ENCODE peak calls at places on chromosome 22, in eight cellular contexts. T is CD4-positive, alpha-beta T cell; E is mesothelial cell of epicardium; N is HL-60; K is body of pancreas; P is neural progenitor cell; J is GM13977; O is RWPE1. I is an unnamed sample.
A peak's percentile ranks its signal among the peaks of the same experiment; 100 is the strongest.

GRCh38 chr22:49270595-49271368 is 556.9 kb downstream of the BRD1 start:
- DNase-seq in T (no peak), E (no peak), N (no peak), K (no peak), P (no peak), J (no peak), O (no peak), I (no peak)

GRCh38 chr22:20792221-20792965 is 18.5 kb downstream of the SERPIND1 start:
- DNase-seq in T (no peak), E (no peak), N (no peak), K (no peak), P (no peak), J (no peak), O (no peak), I (no peak)

GRCh38 chr22:17411213-17411612 is 42.0 kb downstream of the CECR2 start:
- DNase-seq in T (no peak), E (no peak), N (no peak), K (no peak), P (no peak), J (no peak), O (no peak), I (no peak)

GRCh38 chr22:20946080-20946986 is 20.7 kb upstream of the AIFM3 start:
- DNase-seq in T (no peak), E (no peak), N (no peak), K (no peak), P (no peak), J (no peak), O (no peak), I (no peak)

GRCh38 chr22:19037282-19038163 is 84.7 kb downstream of the DGCR2 start:
- DNase-seq in T (no peak), E (no peak), N (no peak), K (no peak), P (no peak), J (no peak), O (no peak), I (no peak)

GRCh38 chr22:37107779-37108621 is 1.5 kb downstream of the TMPRSS6 start:
- DNase-seq in T (no peak), E (no peak), N (no peak), K (no peak), P (no peak), J (no peak), O (no peak), I (no peak)

GRCh38 chr22:42436402-42436801 is 4.2 kb upstream of the NFAM1 start:
- DNase-seq in T (no peak), E (no peak), N (no peak), K (no peak), P (no peak), J (no peak), O (no peak), I (no peak)

GRCh38 chr22:50671641-50672040 is 982 bp upstream of the SHANK3 start:
- DNase-seq in T (no peak), E (no peak), N (no peak), K (no peak), P (no peak), J (peak; percentile 30), O (no peak), I (peak; percentile 23)

GRCh38 chr22:20571531-20572007 is 64.2 kb downstream of the MED15 start:
- DNase-seq in T (peak; percentile 64), E (no peak), N (peak; percentile 36), K (peak; percentile 41), P (peak; percentile 70), J (peak; percentile 77), O (no peak), I (peak; percentile 71)

GRCh38 chr22:19285831-19286230 is 5.7 kb downstream of the CLTCL1 start:
- DNase-seq in T (no peak), E (no peak), N (no peak), K (no peak), P (no peak), J (no peak), O (no peak), I (no peak)

GRCh38 chr22:19419464-19420178 is 11.9 kb downstream of the HIRA start:
- DNase-seq in T (no peak), E (no peak), N (peak; percentile 73), K (no peak), P (no peak), J (peak; percentile 69), O (no peak), I (peak; percentile 52)

GRCh38 chr22:28795071-28795693 is 5.2 kb downstream of the XBP1 start:
- DNase-seq in T (no peak), E (no peak), N (no peak), K (no peak), P (no peak), J (no peak), O (no peak), I (no peak)

GRCh38 chr22:35311551-35311999 is 11.9 kb downstream of the TOM1 start:
- DNase-seq in T (no peak), E (no peak), N (no peak), K (peak; percentile 4), P (no peak), J (no peak), O (no peak), I (no peak)

GRCh38 chr22:41517172-41518047 is 26.9 kb downstream of the POLR3H start:
- DNase-seq in T (peak; percentile 21), E (no peak), N (peak; percentile 25), K (peak; percentile 84), P (peak; percentile 71), J (peak; percentile 52), O (peak; percentile 52), I (peak; percentile 68)

GRCh38 chr22:38032681-38033521 is 24.3 kb upstream of the PICK1 start:
- DNase-seq in T (no peak), E (no peak), N (peak; percentile 56), K (no peak), P (no peak), J (no peak), O (no peak), I (no peak)

GRCh38 chr22:50531546-50532352 is 1.9 kb upstream of the TYMP start:
- DNase-seq in T (peak; percentile 60), E (peak; percentile 44), N (peak; percentile 70), K (peak; percentile 73), P (peak; percentile 76), J (peak; percentile 83), O (no peak), I (peak; percentile 73)

GRCh38 chr22:30206964-30207363 is 39.6 kb downstream of the LIF start:
- DNase-seq in T (no peak), E (peak; percentile 53), N (no peak), K (peak; percentile 56), P (peak; percentile 76), J (peak; percentile 12), O (peak; percentile 88), I (no peak)

GRCh38 chr22:30857791-30858190 is 110.8 kb downstream of the MORC2 start:
- DNase-seq in T (no peak), E (no peak), N (no peak), K (no peak), P (no peak), J (no peak), O (no peak), I (no peak)

GRCh38 chr22:39405346-39406085 is 5.9 kb downstream of the TAB1 start:
- DNase-seq in T (peak; percentile 11), E (no peak), N (no peak), K (no peak), P (peak; percentile 18), J (no peak), O (no peak), I (no peak)
- TF ChIP-seq CTCF in T (no peak), E (no peak), N (no peak), K (no peak), P (no peak), J (no peak), O (no peak), I (no peak)

DNA sequence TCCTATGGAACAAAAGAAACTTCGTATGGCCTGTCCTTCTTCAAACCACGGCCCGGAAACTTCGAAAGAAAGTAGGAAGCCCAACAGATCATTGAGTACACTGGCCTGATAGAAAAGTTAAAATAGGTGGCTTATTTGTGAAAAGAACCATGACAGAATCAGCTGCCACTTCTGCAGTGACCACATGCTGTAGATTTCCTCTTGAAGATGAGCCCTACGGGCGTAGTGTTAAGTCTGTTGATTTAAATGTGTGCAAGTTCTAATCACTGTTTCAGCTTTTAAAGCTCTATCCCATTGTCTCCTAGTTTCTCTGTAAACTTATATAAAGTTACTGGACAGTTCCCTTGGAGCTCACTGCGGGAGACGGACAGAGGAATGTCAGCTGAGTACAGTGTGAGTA is 17.7 kb downstream of the SAMM50 start:
- DNase-seq in T (no peak), E (no peak), N (no peak), K (no peak), P (no peak), J (no peak), O (no peak), I (no peak)
- TF ChIP-seq CTCF in T (no peak), E (no peak), N (no peak), K (no peak), P (no peak), J (no peak), O (no peak), I (no peak)

GRCh38 chr22:43796567-43796966 is 15.5 kb downstream of the EFCAB6 start:
- DNase-seq in T (no peak), E (no peak), N (no peak), K (no peak), P (peak; percentile 63), J (no peak), O (no peak), I (no peak)
- TF ChIP-seq CTCF in T (no peak), E (no peak), N (peak; percentile 1), K (no peak), P (peak; percentile 62), J (peak; percentile 24), O (peak; percentile 16), I (no peak)

GRCh38 chr22:33650244-33650643 is 270.0 kb downstream of the LARGE1 start:
- DNase-seq in T (no peak), E (no peak), N (no peak), K (no peak), P (no peak), J (no peak), O (no peak), I (no peak)

GRCh38 chr22:33654173-33654890 is 265.9 kb downstream of the LARGE1 start:
- DNase-seq in T (no peak), E (no peak), N (no peak), K (no peak), P (no peak), J (no peak), O (no peak), I (no peak)

GRCh38 chr22:33652596-33652995 is 267.7 kb downstream of the LARGE1 start:
- DNase-seq in T (no peak), E (no peak), N (no peak), K (no peak), P (no peak), J (no peak), O (no peak), I (no peak)

GRCh38 chr22:33656808-33657628 is 263.3 kb downstream of the LARGE1 start:
- DNase-seq in T (no peak), E (no peak), N (no peak), K (no peak), P (no peak), J (no peak), O (no peak), I (no peak)

DNA sequence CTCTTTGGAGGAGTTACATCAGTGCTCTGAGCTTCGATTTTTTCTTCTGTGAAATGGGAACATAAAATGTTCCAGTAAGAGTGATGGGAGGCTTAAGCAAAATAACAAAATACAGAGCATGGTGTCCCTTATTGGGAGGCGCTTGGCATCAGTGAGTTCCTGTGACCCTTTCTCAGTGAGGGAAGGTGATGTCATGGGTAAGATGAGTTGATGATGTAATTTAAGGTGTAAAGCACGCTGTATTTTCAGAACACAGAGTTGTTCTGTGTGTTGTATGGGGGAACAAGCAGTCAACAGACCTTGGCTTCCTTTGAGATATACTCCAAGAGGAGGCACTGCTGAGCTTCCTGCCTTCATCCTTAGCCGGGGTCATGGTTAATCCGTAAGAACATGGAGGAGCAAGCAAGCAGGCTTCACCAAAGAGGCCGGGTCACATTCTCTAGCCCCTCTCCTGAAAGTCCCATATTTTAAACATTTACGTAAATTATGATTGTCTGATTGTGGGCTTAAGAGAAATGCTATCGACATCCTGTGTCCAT is 266.7 kb downstream of the LARGE1 start:
- DNase-seq in T (no peak), E (no peak), N (no peak), K (no peak), P (no peak), J (no peak), O (no peak), I (no peak)
- TF ChIP-seq CTCF in T (no peak), E (no peak), N (no peak), K (no peak), P (no peak), J (no peak), O (no peak), I (no peak)